ENCODE peak calls at places on chromosomes 4 and X, in ten cellular contexts. One of them, this sample, is unnamed.
A peak's percentile ranks its signal among the peaks of the same experiment; 100 is the strongest.

GRCh38 chr4:80072607-80073361 is at the start of gene ANTXR2:
- DNase-seq in stimulated activated CD4-positive, alpha-beta T cell treated with anti-CD3 and anti-CD28 coated beads, Interleukin-1b, Interleukin-23, amount 100 ng/mL, for 4 hours: peak; percentile 37
- DNase-seq in tibial artery: peak; percentile 92
- DNase-seq in NCI-H187 treated with DMSO at 0.1 percent for 48 hours: no peak
- DNase-seq in bronchial epithelial cell: peak; percentile 82
- DNase-seq in fibroblast of the conjunctiva: peak; percentile 94
- DNase-seq in GOT3: peak; percentile 90
- DNase-seq in Daoy: peak; percentile 88
- DNase-seq in activated naive CD4-positive, alpha-beta T cell treated with anti-CD3 and anti-CD28 coated beads, Interleukin-2, amount 50 U/mL, for 16 hours: peak; percentile 54
- DNase-seq in tibial nerve: peak; percentile 80
- DNase-seq in this sample: peak; percentile 54

GRCh38 chr4:90127223-90127705 is at the start of gene CCSER1:
- DNase-seq in tibial nerve: peak; percentile 37
- DNase-seq in NCI-H187 treated with DMSO at 0.1 percent for 48 hours: peak; percentile 88
- DNase-seq in activated naive CD4-positive, alpha-beta T cell treated with anti-CD3 and anti-CD28 coated beads, Interleukin-2, amount 50 U/mL, for 16 hours: peak; percentile 10
- DNase-seq in stimulated activated CD4-positive, alpha-beta T cell treated with anti-CD3 and anti-CD28 coated beads, Interleukin-1b, Interleukin-23, amount 100 ng/mL, for 4 hours: no peak
- DNase-seq in Daoy: peak; percentile 51
- DNase-seq in bronchial epithelial cell: peak; percentile 51
- DNase-seq in fibroblast of the conjunctiva: no peak
- DNase-seq in tibial artery: peak; percentile 51
- DNase-seq in GOT3: peak; percentile 5
- DNase-seq in this sample: peak; percentile 9

GRCh38 chrX:17944833-17945497 is 83.9 kb upstream of the RAI2 start:
- DNase-seq in tibial artery: no peak
- DNase-seq in NCI-H187 treated with DMSO at 0.1 percent for 48 hours: no peak
- DNase-seq in stimulated activated CD4-positive, alpha-beta T cell treated with anti-CD3 and anti-CD28 coated beads, Interleukin-1b, Interleukin-23, amount 100 ng/mL, for 4 hours: no peak
- DNase-seq in fibroblast of the conjunctiva: no peak
- DNase-seq in bronchial epithelial cell: peak; percentile 1
- DNase-seq in GOT3: no peak
- DNase-seq in activated naive CD4-positive, alpha-beta T cell treated with anti-CD3 and anti-CD28 coated beads, Interleukin-2, amount 50 U/mL, for 16 hours: peak; percentile 7
- DNase-seq in tibial nerve: peak; percentile 29
- DNase-seq in Daoy: no peak
- DNase-seq in this sample: no peak

GRCh38 chr4:22416403-22416802 is 99.5 kb downstream of the ADGRA3 start:
- DNase-seq in tibial nerve: no peak
- DNase-seq in activated naive CD4-positive, alpha-beta T cell treated with anti-CD3 and anti-CD28 coated beads, Interleukin-2, amount 50 U/mL, for 16 hours: no peak
- DNase-seq in tibial artery: no peak
- DNase-seq in GOT3: no peak
- DNase-seq in Daoy: peak; percentile 2
- DNase-seq in bronchial epithelial cell: no peak
- DNase-seq in stimulated activated CD4-positive, alpha-beta T cell treated with anti-CD3 and anti-CD28 coated beads, Interleukin-1b, Interleukin-23, amount 100 ng/mL, for 4 hours: no peak
- DNase-seq in fibroblast of the conjunctiva: no peak
- DNase-seq in NCI-H187 treated with DMSO at 0.1 percent for 48 hours: no peak
- DNase-seq in this sample: no peak

GRCh38 chrX:69137371-69137881 is 27.8 kb downstream of the PJA1 start:
- DNase-seq in fibroblast of the conjunctiva: no peak
- DNase-seq in Daoy: no peak
- DNase-seq in tibial artery: peak; percentile 31
- DNase-seq in activated naive CD4-positive, alpha-beta T cell treated with anti-CD3 and anti-CD28 coated beads, Interleukin-2, amount 50 U/mL, for 16 hours: no peak
- DNase-seq in NCI-H187 treated with DMSO at 0.1 percent for 48 hours: no peak
- DNase-seq in tibial nerve: peak; percentile 26
- DNase-seq in stimulated activated CD4-positive, alpha-beta T cell treated with anti-CD3 and anti-CD28 coated beads, Interleukin-1b, Interleukin-23, amount 100 ng/mL, for 4 hours: no peak
- DNase-seq in GOT3: no peak
- DNase-seq in bronchial epithelial cell: no peak
- DNase-seq in this sample: no peak

GRCh38 chrX:44915361-44915868 is 42.4 kb downstream of the KDM6A start:
- DNase-seq in tibial nerve: no peak
- DNase-seq in Daoy: no peak
- DNase-seq in fibroblast of the conjunctiva: no peak
- DNase-seq in GOT3: no peak
- DNase-seq in bronchial epithelial cell: no peak
- DNase-seq in tibial artery: no peak
- DNase-seq in NCI-H187 treated with DMSO at 0.1 percent for 48 hours: no peak
- DNase-seq in activated naive CD4-positive, alpha-beta T cell treated with anti-CD3 and anti-CD28 coated beads, Interleukin-2, amount 50 U/mL, for 16 hours: no peak
- DNase-seq in stimulated activated CD4-positive, alpha-beta T cell treated with anti-CD3 and anti-CD28 coated beads, Interleukin-1b, Interleukin-23, amount 100 ng/mL, for 4 hours: no peak
- DNase-seq in this sample: no peak

GRCh38 chr4:1472148-1472797 is 66.0 kb upstream of the NKX1-1 start:
- DNase-seq in tibial nerve: no peak
- DNase-seq in Daoy: no peak
- DNase-seq in GOT3: no peak
- DNase-seq in fibroblast of the conjunctiva: no peak
- DNase-seq in tibial artery: no peak
- DNase-seq in activated naive CD4-positive, alpha-beta T cell treated with anti-CD3 and anti-CD28 coated beads, Interleukin-2, amount 50 U/mL, for 16 hours: peak; percentile 8
- DNase-seq in stimulated activated CD4-positive, alpha-beta T cell treated with anti-CD3 and anti-CD28 coated beads, Interleukin-1b, Interleukin-23, amount 100 ng/mL, for 4 hours: no peak
- DNase-seq in bronchial epithelial cell: no peak
- DNase-seq in NCI-H187 treated with DMSO at 0.1 percent for 48 hours: no peak
- DNase-seq in this sample: no peak

GRCh38 chrX:23317799-23318724 is 16.6 kb upstream of the PTCHD1 start:
- DNase-seq in bronchial epithelial cell: no peak
- DNase-seq in tibial nerve: no peak
- DNase-seq in GOT3: no peak
- DNase-seq in stimulated activated CD4-positive, alpha-beta T cell treated with anti-CD3 and anti-CD28 coated beads, Interleukin-1b, Interleukin-23, amount 100 ng/mL, for 4 hours: peak; percentile 21
- DNase-seq in Daoy: peak; percentile 30
- DNase-seq in activated naive CD4-positive, alpha-beta T cell treated with anti-CD3 and anti-CD28 coated beads, Interleukin-2, amount 50 U/mL, for 16 hours: no peak
- DNase-seq in NCI-H187 treated with DMSO at 0.1 percent for 48 hours: no peak
- DNase-seq in tibial artery: no peak
- DNase-seq in fibroblast of the conjunctiva: no peak
- DNase-seq in this sample: no peak

This sample was measured in activated T-cell treated with anti-CD3 and anti-CD28 coated beads for 4 hours.